ENCODE peak calls at places on chromosome 11, in five cellular contexts. L is progenitor cell of endocrine pancreas; R is stromal cell of bone marrow; V is stimulated activated CD8-positive, alpha-beta memory T cell treated with anti-CD3 and anti-CD28 coated beads, Interleukin-2, amount 100 ng/mL, for 48 hours; F is posterior cingulate gyrus. A is an unnamed sample.

GRCh38 chr11:18046116-18046777 is at the start of gene TPH1:
- DNase-seq in L (peak; percentile 27), R (peak; percentile 3), V (no peak), F (no peak), A (no peak)

GRCh38 chr11:86183694-86184093 is 60.9 kb upstream of the EED start:
- DNase-seq in L (no peak), R (no peak), V (peak; percentile 56), F (no peak), A (no peak)

GRCh38 chr11:134223066-134223465 is 701 bp downstream of the NCAPD3 start:
- DNase-seq in L (no peak), R (no peak), V (no peak), F (no peak), A (no peak)

GRCh38 chr11:124384399-124384798 is at the start of gene OR8B2:
- DNase-seq in L (no peak), R (no peak), V (no peak), F (no peak), A (no peak)

GRCh38 chr11:40247023-40247422 is 1212.4 kb downstream of the LRRC4C start:
- DNase-seq in L (no peak), R (no peak), V (no peak), F (no peak), A (no peak)

GRCh38 chr11:62889484-62890437 is 9.1 kb downstream of the SLC3A2 start:
- DNase-seq in L (no peak), R (no peak), V (no peak), F (peak; percentile 20), A (peak; percentile 37)

GRCh38 chr11:102846292-102846691 is 2.9 kb upstream of the MMP3 start:
- DNase-seq in L (no peak), R (no peak), V (no peak), F (no peak), A (no peak)

GRCh38 chr11:129852125-129852740 is 36.6 kb downstream of the TMEM45B start:
- DNase-seq in L (no peak), R (no peak), V (no peak), F (no peak), A (no peak)

GRCh38 chr11:38448284-38448683 is 1850.2 kb upstream of the RAG2 start:
- DNase-seq in L (no peak), R (no peak), V (no peak), F (peak; percentile 29), A (peak; percentile 0)

GRCh38 chr11:1226981-1227550 is 4.2 kb downstream of the MUC5B start:
- DNase-seq in L (no peak), R (no peak), V (no peak), F (peak; percentile 78), A (no peak)

GRCh38 chr11:1221848-1222311 is 986 bp upstream of the MUC5B start:
- DNase-seq in L (no peak), R (no peak), V (no peak), F (peak; percentile 54), A (no peak)

GRCh38 chr11:34637303-34637702 is 16.4 kb downstream of the EHF start:
- DNase-seq in L (no peak), R (no peak), V (no peak), F (peak; percentile 79), A (no peak)

GRCh38 chr11:94151311-94151710 is 22.7 kb downstream of the PANX1 start:
- DNase-seq in L (no peak), R (no peak), V (no peak), F (no peak), A (no peak)